ENCODE peak calls at places on chromosomes 12 and 14, in five cellular contexts. One of them, this sample, is unnamed.

GRCh38 chr12:121894633-121895032 is 6.0 kb downstream of the PSMD9 start:
- DNase-seq in smooth muscle cell of the brain vasculature: no peak
- DNase-seq in NCI-H748 treated with DMSO at 0.1 percent for 48 hours: no peak
- DNase-seq in GM12865: peak; percentile 22
- DNase-seq in CD8-positive, alpha-beta memory T cell: no peak
- DNase-seq in this sample: no peak

GRCh38 chr14:55111122-55111705 is 17.8 kb upstream of the LGALS3 start:
- DNase-seq in NCI-H748 treated with DMSO at 0.1 percent for 48 hours: no peak
- DNase-seq in smooth muscle cell of the brain vasculature: no peak
- DNase-seq in GM12865: no peak
- DNase-seq in CD8-positive, alpha-beta memory T cell: no peak
- DNase-seq in this sample: no peak

GRCh38 chr12:103423061-103423473 is 72.7 kb downstream of the C12orf42 start:
- DNase-seq in GM12865: no peak
- DNase-seq in NCI-H748 treated with DMSO at 0.1 percent for 48 hours: peak; percentile 96
- DNase-seq in smooth muscle cell of the brain vasculature: no peak
- DNase-seq in CD8-positive, alpha-beta memory T cell: no peak
- DNase-seq in this sample: no peak

GRCh38 chr14:99137001-99137700 is 134.8 kb downstream of the BCL11B start:
- DNase-seq in CD8-positive, alpha-beta memory T cell: no peak
- DNase-seq in NCI-H748 treated with DMSO at 0.1 percent for 48 hours: no peak
- DNase-seq in smooth muscle cell of the brain vasculature: no peak
- DNase-seq in GM12865: no peak
- DNase-seq in this sample: no peak

GRCh38 chr14:89202413-89202812 is 214.6 kb downstream of the FOXN3 start:
- DNase-seq in smooth muscle cell of the brain vasculature: no peak
- DNase-seq in CD8-positive, alpha-beta memory T cell: no peak
- DNase-seq in GM12865: no peak
- DNase-seq in NCI-H748 treated with DMSO at 0.1 percent for 48 hours: no peak
- DNase-seq in this sample: no peak

GRCh38 chr12:21918456-21918855 is 22.8 kb downstream of the ABCC9 start:
- DNase-seq in GM12865: no peak
- DNase-seq in CD8-positive, alpha-beta memory T cell: no peak
- DNase-seq in smooth muscle cell of the brain vasculature: no peak
- DNase-seq in NCI-H748 treated with DMSO at 0.1 percent for 48 hours: no peak
- DNase-seq in this sample: no peak

GRCh38 chr14:49303952-49304516 is 282.1 kb downstream of the RPS29 start:
- DNase-seq in NCI-H748 treated with DMSO at 0.1 percent for 48 hours: no peak
- DNase-seq in smooth muscle cell of the brain vasculature: peak; percentile 21
- DNase-seq in GM12865: peak; percentile 4
- DNase-seq in CD8-positive, alpha-beta memory T cell: no peak
- DNase-seq in this sample: peak; percentile 43

GRCh38 chr12:66915312-66915904 is 236.5 kb upstream of the GRIP1 start:
- DNase-seq in NCI-H748 treated with DMSO at 0.1 percent for 48 hours: no peak
- DNase-seq in CD8-positive, alpha-beta memory T cell: no peak
- DNase-seq in smooth muscle cell of the brain vasculature: no peak
- DNase-seq in GM12865: no peak
- DNase-seq in this sample: no peak

This sample was measured in RPMI8226.